ENCODE peak calls at places on chromosomes 13 and 19, in six cellular contexts. G, X, L, W, C and I are unnamed samples.

GRCh38 chr19:50497030-50497420 is 14.0 kb downstream of the JOSD2 start:
- DNase-seq in X (no peak), W (no peak), L (no peak), G (no peak), C (no peak), I (no peak)

GRCh38 chr19:3577741-3578344 is 5.1 kb downstream of the HMG20B start:
- DNase-seq in X (no peak), W (no peak), L (no peak), G (no peak), C (no peak), I (no peak)

GRCh38 chr13:63517376-63517775 is 2101.7 kb upstream of the PCDH20 start:
- DNase-seq in C (no peak), X (no peak), L (no peak), G (no peak), W (peak), I (no peak)

GRCh38 chr13:19680751-19681150 is 47.3 kb downstream of the MPHOSPH8 start:
- DNase-seq in X (no peak), L (no peak), W (no peak), G (no peak), C (no peak), I (no peak)

GRCh38 chr19:38317104-38317612 is 1.4 kb upstream of the YIF1B start:
- DNase-seq in W (no peak), C (no peak), X (no peak), L (no peak), G (no peak), I (no peak)

GRCh38 chr13:51831519-51831918 is 13.5 kb downstream of the TMEM272 start:
- DNase-seq in W (no peak), C (no peak), G (no peak), X (no peak), L (no peak), I (no peak)

GRCh38 chr13:98216135-98216565 is 39.1 kb upstream of the RNF113B start:
- DNase-seq in C (peak), W (peak), L (no peak), X (no peak), G (peak), I (no peak)

GRCh38 chr19:14073232-14073924 is 792 bp downstream of the MISP3 start:
- DNase-seq in L (peak), G (peak), C (peak), W (peak), X (peak), I (peak)

GRCh38 chr13:45879666-45880065 is 28.1 kb upstream of the SIAH3 start:
- DNase-seq in L (no peak), W (no peak), G (peak), X (peak), C (no peak), I (no peak)